ENCODE peak calls at places on chromosomes 5 and 9, in seven cellular contexts. D, G, V, X, E, Q and F are unnamed samples.

GRCh38 chr5:174995827-174996226 is 271.4 kb downstream of the MSX2 start:
- DNase-seq in G (no peak), Q (no peak), V (no peak), X (no peak), D (no peak), E (no peak), F (no peak)

GRCh38 chr9:33187519-33188218 is 20.5 kb upstream of the B4GALT1 start:
- DNase-seq in E (no peak), D (peak), X (peak), G (peak), Q (no peak), V (peak), F (no peak)

GRCh38 chr5:114449836-114450515 is 88.1 kb downstream of the KCNN2 start:
- DNase-seq in Q (peak), G (peak), V (peak), E (peak), X (peak), D (peak), F (peak)

GRCh38 chr5:27821681-27822080 is 783.3 kb upstream of the CDH9 start:
- DNase-seq in Q (no peak), X (no peak), V (no peak), D (no peak), G (no peak), E (peak), F (no peak)

GRCh38 chr5:90802695-90803317 is 244.2 kb downstream of the ADGRV1 start:
- DNase-seq in E (peak), Q (no peak), V (peak), D (no peak), X (no peak), G (peak), F (no peak)

GRCh38 chr9:79362100-79363081 is 209.4 kb upstream of the TLE4 start:
- DNase-seq in E (peak), G (peak), X (no peak), Q (no peak), V (peak), D (no peak), F (no peak)

GRCh38 chr5:122137702-122138101 is 8.4 kb downstream of the ZNF474 start:
- DNase-seq in D (no peak), X (no peak), V (no peak), E (no peak), Q (no peak), G (no peak), F (no peak)

GRCh38 chr9:115694014-115694413 is 459.6 kb upstream of the PAPPA start:
- DNase-seq in Q (no peak), X (no peak), G (peak), V (peak), D (no peak), E (peak), F (no peak)

GRCh38 chr5:40904205-40904993 is 4.9 kb upstream of the C7 start:
- DNase-seq in D (peak), G (peak), V (peak), E (peak), X (peak), Q (no peak), F (no peak)

GRCh38 chr5:119339344-119339743 is 16.5 kb upstream of the TNFAIP8 start:
- DNase-seq in D (no peak), E (no peak), V (no peak), X (no peak), G (no peak), Q (no peak), F (no peak)

GRCh38 chr5:131164931-131165727 is at the start of gene HINT1:
- DNase-seq in Q (peak), G (peak), D (peak), E (peak), X (peak), V (peak), F (peak)

GRCh38 chr5:131171276-131171815 is 602 bp downstream of the LYRM7 start:
- DNase-seq in V (peak), E (peak), X (no peak), G (no peak), D (no peak), Q (no peak), F (no peak)

GRCh38 chr5:131169810-131170539 is 769 bp upstream of the LYRM7 start:
- DNase-seq in X (no peak), D (no peak), Q (no peak), E (no peak), G (no peak), V (no peak), F (no peak)

GRCh38 chr5:131167615-131168014 is 2.6 kb upstream of the HINT1 start:
- DNase-seq in E (no peak), V (no peak), D (no peak), X (no peak), Q (no peak), G (no peak), F (no peak)

DNA sequence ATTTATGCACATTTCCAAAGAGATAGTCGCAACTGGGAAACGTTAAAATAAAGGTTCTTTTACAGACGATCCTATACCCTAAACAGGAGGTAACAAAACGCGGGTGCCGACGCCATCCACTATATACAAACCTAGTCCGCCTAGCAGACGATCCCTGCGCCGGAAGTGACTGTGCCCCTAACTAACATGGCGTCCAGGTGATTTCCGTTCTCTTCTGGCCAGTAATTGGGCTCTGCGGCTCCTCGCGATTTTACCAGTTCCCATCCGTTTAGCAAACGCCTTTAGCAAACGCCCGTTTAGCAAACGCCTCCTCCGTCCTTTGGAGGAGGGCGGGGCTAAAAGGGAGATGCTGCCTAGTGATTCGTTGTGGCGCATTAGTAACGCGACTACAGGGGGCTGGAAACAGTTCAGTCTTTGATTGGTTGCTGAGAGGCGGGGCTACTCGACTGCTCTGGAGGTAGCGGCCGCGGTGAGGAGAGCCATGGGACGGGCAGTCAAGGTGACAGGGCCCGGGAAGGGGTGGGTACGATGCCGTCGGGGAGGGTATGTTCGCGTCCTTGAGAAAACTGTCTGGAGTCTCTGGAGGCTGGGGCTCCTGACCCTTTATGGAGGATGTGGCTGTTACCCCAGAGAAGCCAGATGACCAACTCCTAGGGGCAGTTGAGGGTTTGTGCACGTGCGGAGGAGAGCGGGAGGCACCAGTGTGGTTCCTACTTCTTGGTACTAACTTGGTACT is at the start of gene LYRM7:
- DNase-seq in D (peak), V (peak), Q (peak), E (peak), G (peak), X (peak), F (peak)
- TF ChIP-seq CTCF in D (peak), V (no peak), Q (no peak), E (no peak), G (peak), X (no peak), F (no peak)

DNA sequence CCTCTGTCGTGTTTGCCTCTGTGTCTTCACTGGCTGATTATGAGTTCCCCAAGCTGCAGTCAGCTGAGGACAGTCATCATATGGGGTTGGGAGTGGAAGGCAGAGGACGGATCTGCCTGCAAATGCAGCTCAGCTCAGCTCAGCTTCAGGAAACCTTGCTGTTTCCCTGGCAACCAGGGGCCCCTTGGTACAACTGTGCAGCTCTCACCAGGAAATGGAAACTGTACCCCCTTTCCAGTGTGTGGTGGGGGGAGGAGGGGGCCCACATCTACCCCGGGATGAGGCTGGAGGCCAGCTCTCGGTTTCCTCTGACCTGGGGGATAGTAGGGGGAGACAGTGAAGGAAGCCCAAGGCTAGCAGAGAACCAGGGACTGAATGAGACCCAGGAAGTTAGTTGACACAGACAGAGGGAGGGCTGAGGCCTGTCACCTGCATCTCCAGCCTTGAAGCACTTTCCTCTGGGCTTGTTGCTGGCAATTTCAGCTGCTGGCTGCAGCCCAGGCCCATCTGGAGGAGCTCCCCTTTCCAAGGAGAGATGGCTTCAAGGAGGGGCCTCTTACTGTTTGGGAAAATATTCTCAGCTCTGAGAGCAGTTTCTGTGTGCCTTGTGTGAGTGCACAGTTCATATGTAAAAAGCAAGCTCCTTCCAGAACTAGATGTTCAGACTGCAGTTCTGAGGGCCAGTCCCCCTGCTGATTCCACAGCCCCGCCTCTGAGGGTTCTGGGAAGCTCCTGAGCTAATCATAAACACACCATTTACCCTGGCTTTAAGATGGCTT is 6.9 kb downstream of the ANXA6 start:
- DNase-seq in X (peak), Q (peak), D (peak), G (peak), V (peak), E (no peak), F (no peak)
- H3K27ac ChIP-seq in X (peak), Q (peak), D (peak), G (peak), V (peak), E (no peak), F (peak)

GRCh38 chr9:136051568-136052432 is 43.3 kb downstream of the NACC2 start:
- DNase-seq in D (no peak), E (peak), V (peak), G (peak), X (peak), Q (peak), F (peak)

GRCh38 chr9:136050706-136051567 is 44.2 kb downstream of the NACC2 start:
- DNase-seq in D (no peak), V (peak), Q (no peak), E (no peak), G (peak), X (peak), F (no peak)

GRCh38 chr9:136052991-136053756 is 41.9 kb downstream of the NACC2 start:
- DNase-seq in G (no peak), D (no peak), V (no peak), Q (no peak), E (no peak), X (no peak), F (no peak)

GRCh38 chr9:136053757-136054142 is 41.3 kb downstream of the NACC2 start:
- DNase-seq in V (no peak), G (no peak), X (no peak), D (no peak), Q (no peak), E (no peak), F (no peak)

DNA sequence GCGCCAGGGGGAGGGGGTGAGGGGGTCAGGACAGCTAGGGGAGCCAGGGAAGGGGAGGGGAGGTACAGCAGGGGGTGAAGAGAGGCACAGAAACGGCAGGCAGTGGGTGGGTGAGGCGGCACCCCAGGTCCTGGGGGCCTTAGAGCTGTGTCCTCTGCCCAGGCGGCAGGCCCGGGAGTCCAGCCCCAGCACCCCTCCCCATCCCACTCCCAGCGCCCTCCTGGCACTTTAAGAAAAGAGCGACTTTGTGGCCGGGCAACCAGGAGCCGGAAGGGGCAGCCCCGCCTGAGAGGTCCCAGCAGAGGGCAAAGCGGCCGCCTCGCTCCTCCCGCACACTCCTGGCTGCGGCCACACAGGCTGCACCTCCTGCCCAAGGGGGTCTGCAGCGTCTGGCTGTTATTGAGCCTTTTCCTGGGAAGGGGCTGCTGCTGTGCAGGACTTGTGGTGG is 42.6 kb downstream of the NACC2 start:
- DNase-seq in D (no peak), V (peak), X (no peak), G (no peak), E (peak), Q (no peak), F (peak)
- H3K4me3 ChIP-seq in D (peak), V (no peak), X (peak), G (no peak), E (peak), Q (no peak), F (peak)

DNA sequence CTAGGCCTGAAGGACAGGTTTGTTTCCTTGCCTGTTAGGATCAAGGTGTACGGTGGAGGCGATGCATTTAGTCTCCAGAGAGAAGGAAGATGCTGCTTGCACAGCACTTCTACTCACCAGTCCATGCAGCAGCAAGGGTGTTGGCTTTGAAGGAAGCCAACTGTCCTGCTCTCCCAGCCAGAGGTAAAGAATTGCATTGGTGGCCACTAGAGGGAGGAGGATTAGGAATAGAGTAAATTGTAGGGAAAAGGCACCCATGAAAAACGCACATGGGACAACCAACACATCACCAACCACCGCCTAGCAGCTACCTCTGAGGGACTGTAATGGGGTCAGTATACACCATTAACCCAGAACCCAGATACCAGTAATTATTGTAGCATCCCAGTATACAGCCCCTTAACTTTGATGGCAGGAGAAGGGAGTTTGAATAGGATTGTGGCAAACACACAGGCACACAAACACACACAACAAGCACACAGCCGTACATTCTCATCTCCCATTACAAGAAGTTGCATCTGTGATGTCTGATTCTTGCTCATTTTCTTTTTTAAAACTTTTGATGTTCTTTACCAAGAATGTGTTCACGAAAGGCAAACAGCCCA is 267.7 kb downstream of the ADAMTS6 start:
- DNase-seq in E (peak), X (no peak), Q (no peak), V (peak), D (no peak), G (peak), F (no peak)
- TF ChIP-seq CTCF in E (peak), X (no peak), Q (no peak), V (peak), D (peak), G (peak), F (peak)

DNA sequence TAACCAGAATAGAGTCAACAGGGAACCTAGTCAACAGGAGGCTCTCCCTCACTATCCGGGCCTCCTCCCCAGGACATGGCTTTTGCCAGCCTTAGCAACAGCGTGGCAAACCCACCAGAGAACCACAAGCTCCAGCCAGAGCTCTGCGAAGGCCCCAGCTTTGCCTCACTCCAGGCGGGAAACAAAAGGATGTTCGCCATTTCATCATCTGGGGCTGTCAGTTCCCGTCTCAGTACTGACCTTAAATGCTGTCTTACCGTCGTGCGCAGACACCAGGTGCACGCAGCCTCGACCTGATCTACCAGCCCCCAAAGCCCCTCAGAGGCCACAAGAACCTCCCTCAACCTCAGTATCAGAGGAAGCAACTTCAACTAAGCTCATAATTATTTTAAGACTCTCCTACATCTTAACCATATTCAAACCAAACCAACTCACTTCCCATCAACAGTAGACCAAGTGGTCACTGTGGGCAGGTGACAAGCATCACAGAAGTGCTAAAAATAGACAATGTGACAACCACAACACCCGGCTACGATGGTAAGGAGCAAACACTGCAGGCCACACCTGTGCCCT is 71.4 kb downstream of the SEMA4D start:
- DNase-seq in X (no peak), E (no peak), G (no peak), V (no peak), D (no peak), Q (peak), F (no peak)
- H3K27ac ChIP-seq in X (no peak), E (no peak), G (no peak), V (no peak), D (no peak), Q (no peak), F (no peak)